ENCODE peak calls at places on chromosomes 11 and 22, in eight cellular contexts. O is stomach; Z is uterus; U is upper lobe of left lung; L is CD8-positive, alpha-beta T cell; I is GM23248; W is A549; Y is neuronal stem cell. X is an unnamed sample.
A peak's percentile ranks its signal among the peaks of the same experiment; 100 is the strongest.

GRCh38 chr11:102776454-102776853 is 4.0 kb downstream of the MMP10 start:
- DNase-seq in O (no peak), Z (no peak), U (no peak), L (no peak), I (no peak), W (no peak), Y (no peak), X (no peak)

GRCh38 chr11:95884364-95884763 is 39.5 kb downstream of the MTMR2 start:
- DNase-seq in O (no peak), Z (no peak), U (no peak), L (no peak), I (peak; percentile 67), W (no peak), Y (no peak), X (no peak)

GRCh38 chr11:134727204-134727603 is 315.2 kb upstream of the B3GAT1 start:
- DNase-seq in O (no peak), Z (no peak), U (no peak), L (no peak), I (no peak), W (no peak), Y (no peak), X (no peak)

GRCh38 chr22:17057959-17058814 is 26.6 kb upstream of the IL17RA start:
- DNase-seq in O (peak; percentile 75), Z (peak; percentile 47), U (peak; percentile 28), L (peak; percentile 25), I (peak; percentile 79), W (peak; percentile 68), Y (peak; percentile 72), X (peak; percentile 37)

GRCh38 chr11:643849-644738 is 7.0 kb downstream of the DRD4 start:
- DNase-seq in O (no peak), Z (no peak), U (no peak), L (no peak), I (no peak), W (no peak), Y (no peak), X (no peak)

GRCh38 chr22:41524809-41525449 is 19.3 kb downstream of the POLR3H start:
- DNase-seq in O (peak; percentile 31), Z (no peak), U (peak; percentile 66), L (peak; percentile 53), I (no peak), W (no peak), Y (no peak), X (peak; percentile 33)

GRCh38 chr22:20567993-20568417 is 60.6 kb downstream of the MED15 start:
- DNase-seq in O (no peak), Z (no peak), U (no peak), L (no peak), I (peak; percentile 84), W (peak; percentile 50), Y (no peak), X (no peak)

GRCh38 chr11:74371269-74372039 is 26.8 kb downstream of the PGM2L1 start:
- DNase-seq in O (no peak), Z (no peak), U (no peak), L (no peak), I (peak; percentile 48), W (peak; percentile 75), Y (no peak), X (no peak)

GRCh38 chr11:119206512-119207299 is 567 bp downstream of the CBL start:
- DNase-seq in O (no peak), Z (peak; percentile 59), U (peak; percentile 92), L (peak; percentile 13), I (peak; percentile 68), W (no peak), Y (peak; percentile 17), X (peak; percentile 62)

GRCh38 chr22:37068859-37069258 is 17.3 kb downstream of the KCTD17 start:
- DNase-seq in O (no peak), Z (no peak), U (peak; percentile 78), L (no peak), I (peak; percentile 24), W (no peak), Y (no peak), X (no peak)

GRCh38 chr22:39405346-39406085 is 5.9 kb downstream of the TAB1 start:
- DNase-seq in O (no peak), Z (peak; percentile 34), U (peak; percentile 73), L (no peak), I (peak; percentile 88), W (no peak), Y (no peak), X (no peak)

GRCh38 chr11:2844116-2844515 is 41.5 kb downstream of the CDKN1C start:
- DNase-seq in O (no peak), Z (no peak), U (no peak), L (no peak), I (no peak), W (no peak), Y (no peak), X (peak; percentile 60)

GRCh38 chr11:83063073-83063754 is 8.5 kb downstream of the RAB30 start:
- DNase-seq in O (no peak), Z (no peak), U (no peak), L (no peak), I (peak; percentile 68), W (no peak), Y (no peak), X (no peak)

GRCh38 chr11:30583505-30584280 is 2.5 kb downstream of the MPPED2 start:
- DNase-seq in O (no peak), Z (peak; percentile 70), U (peak; percentile 18), L (no peak), I (peak; percentile 12), W (no peak), Y (no peak), X (peak; percentile 4)

GRCh38 chr11:19890308-19890707 is 177.7 kb downstream of the NAV2 start:
- DNase-seq in O (no peak), Z (no peak), U (no peak), L (no peak), I (peak; percentile 72), W (peak; percentile 8), Y (no peak), X (no peak)

GRCh38 chr11:61473370-61474025 is 35.1 kb upstream of the LRRC10B start:
- DNase-seq in O (no peak), Z (no peak), U (no peak), L (no peak), I (peak; percentile 77), W (no peak), Y (no peak), X (no peak)

GRCh38 chr11:42338056-42338455 is 878.6 kb upstream of the LRRC4C start:
- DNase-seq in O (no peak), Z (no peak), U (no peak), L (no peak), I (no peak), W (no peak), Y (no peak), X (no peak)

GRCh38 chr11:10263929-10264328 is 30.1 kb downstream of the SBF2 start:
- DNase-seq in O (no peak), Z (no peak), U (no peak), L (no peak), I (peak; percentile 81), W (no peak), Y (no peak), X (no peak)

GRCh38 chr11:114553642-114554041 is 6.0 kb downstream of the NXPE1 start:
- DNase-seq in O (no peak), Z (no peak), U (no peak), L (no peak), I (peak; percentile 56), W (no peak), Y (no peak), X (no peak)

GRCh38 chr11:58574851-58575250 is 805 bp downstream of the LPXN start:
- DNase-seq in O (no peak), Z (no peak), U (no peak), L (no peak), I (peak; percentile 88), W (no peak), Y (no peak), X (no peak)
- H3K4me3 ChIP-seq in O (no peak overlapping the region), Z (no peak overlapping the region), U (peak overlapping the region; percentile 36), L (peak overlapping the region; percentile 76), I (peak overlapping the region; percentile 97), W (no peak overlapping the region), Y (no peak overlapping the region), X (peak overlapping the region; percentile 2)

GRCh38 chr22:46079861-46080821 is 70.2 kb upstream of the PPARA start:
- DNase-seq in O (peak; percentile 67), Z (peak; percentile 89), U (peak; percentile 88), L (no peak), I (peak; percentile 96), W (peak; percentile 93), Y (no peak), X (peak; percentile 72)

GRCh38 chr22:46082633-46083032 is 67.7 kb upstream of the PPARA start:
- DNase-seq in O (no peak), Z (no peak), U (no peak), L (no peak), I (peak; percentile 62), W (no peak), Y (no peak), X (no peak)

GRCh38 chr22:46083383-46084350 is 66.7 kb upstream of the PPARA start:
- DNase-seq in O (peak; percentile 26), Z (peak; percentile 34), U (peak; percentile 34), L (no peak), I (peak; percentile 61), W (no peak), Y (no peak), X (peak; percentile 57)

GRCh38 chr22:46081036-46081830 is 69.1 kb upstream of the PPARA start:
- DNase-seq in O (peak; percentile 33), Z (peak; percentile 46), U (peak; percentile 49), L (no peak), I (peak; percentile 75), W (no peak), Y (no peak), X (peak; percentile 29)

DNA sequence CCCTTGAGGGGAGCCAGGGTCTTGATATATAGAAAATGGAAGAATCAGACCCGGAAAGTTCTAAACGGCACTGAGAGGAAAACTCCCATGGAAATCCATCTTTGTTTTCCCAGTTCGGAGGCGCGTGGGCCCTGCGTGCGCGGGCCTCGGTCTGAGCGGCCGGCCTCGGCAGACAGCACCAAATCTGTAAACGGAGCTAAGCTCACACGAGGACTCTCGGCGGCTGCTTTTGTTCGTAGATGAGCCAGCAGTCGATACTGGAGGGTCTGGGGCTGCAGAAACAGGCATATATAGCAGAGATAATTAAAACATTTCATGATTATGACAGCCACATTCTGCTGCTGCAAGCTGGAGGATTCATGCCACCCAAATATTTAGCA is 68.5 kb upstream of the PPARA start:
- DNase-seq in O (peak; percentile 38), Z (peak; percentile 45), U (peak; percentile 60), L (no peak), I (peak; percentile 65), W (no peak), Y (no peak), X (no peak)
- H3K4me1 ChIP-seq in O (peaks cover 78% of the 10 kb centered on the region), Z (peaks cover 7% of the 10 kb centered on the region), U (peaks cover 70% of the 10 kb centered on the region), L (no peaks in the 10 kb centered on the region), I (peaks cover 26% of the 10 kb centered on the region), W (peaks cover 59% of the 10 kb centered on the region), Y (no peaks in the 10 kb centered on the region), X (peaks cover 74% of the 10 kb centered on the region)

GRCh38 chr11:65429724-65430405 is 7.3 kb downstream of the NEAT1 start:
- DNase-seq in O (peak; percentile 80), Z (peak; percentile 64), U (peak; percentile 89), L (no peak), I (peak; percentile 83), W (peak; percentile 85), Y (no peak), X (peak; percentile 87)
- H3K4me3 ChIP-seq in O (peak overlapping the region; percentile 92), Z (peak overlapping the region; percentile 10), U (peak overlapping the region; percentile 79), L (peak overlapping the region; percentile 43), I (peak overlapping the region; percentile 93), W (peak overlapping the region; percentile 95), Y (no peak overlapping the region), X (peak overlapping the region; percentile 12)

DNA sequence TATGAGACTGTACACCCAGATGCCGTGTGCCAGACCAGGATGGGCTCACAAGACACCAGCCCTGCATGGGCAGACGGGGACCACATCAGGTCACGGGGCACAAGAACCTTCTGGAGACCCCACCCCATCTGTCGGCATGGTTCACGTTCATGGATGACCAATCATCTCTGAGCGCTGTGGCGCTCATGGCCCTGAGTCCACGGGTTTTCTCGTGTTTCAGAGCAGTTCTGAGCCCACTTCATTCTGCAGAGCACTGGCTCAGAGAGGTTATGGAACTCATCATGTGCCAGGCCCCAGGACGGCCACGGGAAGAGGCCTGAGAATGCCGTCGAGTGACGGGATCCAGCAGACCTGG is 63.0 kb upstream of the PPARA start:
- DNase-seq in O (no peak), Z (no peak), U (no peak), L (no peak), I (no peak), W (no peak), Y (no peak), X (no peak)
- H3K4me1 ChIP-seq in O (peaks cover 97% of the 10 kb centered on the region), Z (peaks cover 34% of the 10 kb centered on the region), U (peaks cover 93% of the 10 kb centered on the region), L (no peaks in the 10 kb centered on the region), I (peaks cover 67% of the 10 kb centered on the region), W (peaks cover 84% of the 10 kb centered on the region), Y (no peaks in the 10 kb centered on the region), X (peaks cover 81% of the 10 kb centered on the region)